ENCODE peak calls at places on chromosomes 12 and 14, in seven cellular contexts. M is PC-3; L is NCI-H1092; Z is hepatic stellate cell; E is stimulated activated CD4-positive, alpha-beta T cell treated with anti-CD3 and anti-CD28 coated beads, Interleukin-1b, Interleukin-23, amount 100 ng/mL, for 1 hour; S is NCI-H2171; Y is HEK293T. N is an unnamed sample.

GRCh38 chr12:125773033-125773432 is 707.8 kb downstream of the AACS start:
- DNase-seq in M (peak; percentile 25), Y (peak; percentile 60), S (no peak), E (no peak), Z (no peak), L (no peak), N (no peak)

GRCh38 chr12:98042668-98043067 is 472.7 kb upstream of the TMPO start:
- DNase-seq in E (no peak), Z (no peak), S (no peak), Y (no peak), L (no peak), M (no peak), N (no peak)

GRCh38 chr12:40208707-40209106 is 16.1 kb upstream of the LRRK2 start:
- DNase-seq in M (no peak), L (no peak), Z (no peak), Y (no peak), S (no peak), E (no peak), N (no peak)

GRCh38 chr14:80164991-80165390 is 46.3 kb downstream of the DIO2 start:
- DNase-seq in Y (no peak), Z (peak; percentile 2), M (peak; percentile 82), L (no peak), E (no peak), S (no peak), N (no peak)

GRCh38 chr12:131218291-131219172 is 264.8 kb downstream of the ADGRD1 start:
- DNase-seq in L (no peak), E (no peak), S (no peak), Z (no peak), Y (no peak), M (peak; percentile 23), N (no peak)

GRCh38 chr12:51590347-51591019 is 550 bp upstream of the SCN8A start:
- DNase-seq in Y (peak; percentile 87), S (peak; percentile 94), E (peak; percentile 68), L (peak; percentile 72), Z (peak; percentile 85), M (peak; percentile 86), N (peak; percentile 44)

GRCh38 chr14:103562385-103563088 is at the start of the genes BAG5 and COA8:
- DNase-seq in L (peak; percentile 87), Y (peak; percentile 89), Z (peak; percentile 92), E (peak; percentile 70), S (peak; percentile 88), M (peak; percentile 79), N (peak; percentile 82)

GRCh38 chr14:106372870-106373657 is 846.7 kb downstream of the TMEM121 start:
- DNase-seq in L (peak; percentile 45), E (peak; percentile 64), S (peak; percentile 46), Y (peak; percentile 77), Z (no peak), M (peak; percentile 8), N (peak; percentile 55)

GRCh38 chr12:131340616-131341210 is 370.2 kb upstream of the SFSWAP start:
- DNase-seq in Z (no peak), L (no peak), Y (no peak), E (no peak), M (no peak), S (no peak), N (no peak)

N was measured in stimulated activated CD8-positive, alpha-beta memory T cell treated with anti-CD3 and anti-CD28 coated beads, Interleukin-7, amount 100 ng/mL, for 48 hours.